ENCODE peak calls at places on chromosomes 11 and 22, in seven cellular contexts. One of them, this sample, is unnamed.

GRCh38 chr11:36475192-36475591 is 34.9 kb downstream of the TRAF6 start:
- DNase-seq in suprapubic skin: no peak
- DNase-seq in fibroblast of lung: peak
- DNase-seq in breast epithelium: no peak
- DNase-seq in PC-3: no peak
- DNase-seq in MM.1S: no peak
- DNase-seq in dorsolateral prefrontal cortex: no peak
- DNase-seq in this sample: no peak

GRCh38 chr22:43317252-43317651 is 25.9 kb downstream of the SCUBE1 start:
- DNase-seq in suprapubic skin: no peak
- DNase-seq in fibroblast of lung: no peak
- DNase-seq in breast epithelium: no peak
- DNase-seq in PC-3: no peak
- DNase-seq in MM.1S: no peak
- DNase-seq in dorsolateral prefrontal cortex: no peak
- DNase-seq in this sample: no peak

GRCh38 chr11:87125257-87125656 is 87.5 kb downstream of the TMEM135 start:
- DNase-seq in suprapubic skin: no peak
- DNase-seq in fibroblast of lung: peak
- DNase-seq in breast epithelium: no peak
- DNase-seq in PC-3: no peak
- DNase-seq in MM.1S: no peak
- DNase-seq in dorsolateral prefrontal cortex: no peak
- DNase-seq in this sample: no peak

GRCh38 chr11:10305262-10305963 is 540 bp downstream of the ADM start:
- DNase-seq in suprapubic skin: no peak
- DNase-seq in fibroblast of lung: peak
- DNase-seq in breast epithelium: no peak
- DNase-seq in PC-3: peak
- DNase-seq in MM.1S: peak
- DNase-seq in dorsolateral prefrontal cortex: no peak
- DNase-seq in this sample: peak

GRCh38 chr11:110389946-110390345 is 39.8 kb upstream of the FDX1 start:
- DNase-seq in suprapubic skin: no peak
- DNase-seq in fibroblast of lung: no peak
- DNase-seq in breast epithelium: no peak
- DNase-seq in PC-3: no peak
- DNase-seq in MM.1S: no peak
- DNase-seq in dorsolateral prefrontal cortex: no peak
- DNase-seq in this sample: no peak

GRCh38 chr11:79101736-79102135 is 339.1 kb downstream of the TENM4 start:
- DNase-seq in suprapubic skin: no peak
- DNase-seq in fibroblast of lung: no peak
- DNase-seq in breast epithelium: no peak
- DNase-seq in PC-3: no peak
- DNase-seq in MM.1S: no peak
- DNase-seq in dorsolateral prefrontal cortex: no peak
- DNase-seq in this sample: no peak

GRCh38 chr11:19777032-19777341 is 64.3 kb downstream of the NAV2 start:
- DNase-seq in suprapubic skin: no peak
- DNase-seq in fibroblast of lung: no peak
- DNase-seq in breast epithelium: no peak
- DNase-seq in PC-3: peak
- DNase-seq in MM.1S: no peak
- DNase-seq in dorsolateral prefrontal cortex: peak
- DNase-seq in this sample: no peak

GRCh38 chr22:46056169-46057041 is 79.4 kb upstream of the WNT7B start:
- DNase-seq in suprapubic skin: peak
- DNase-seq in fibroblast of lung: peak
- DNase-seq in breast epithelium: peak
- DNase-seq in PC-3: peak
- DNase-seq in MM.1S: no peak
- DNase-seq in dorsolateral prefrontal cortex: peak
- DNase-seq in this sample: no peak

GRCh38 chr11:118290923-118291322 is 13.6 kb upstream of the CD3E start:
- DNase-seq in suprapubic skin: no peak
- DNase-seq in fibroblast of lung: no peak
- DNase-seq in breast epithelium: no peak
- DNase-seq in PC-3: peak
- DNase-seq in MM.1S: no peak
- DNase-seq in dorsolateral prefrontal cortex: no peak
- DNase-seq in this sample: no peak

GRCh38 chr11:34501500-34501899 is 12.1 kb downstream of the ELF5 start:
- DNase-seq in suprapubic skin: no peak
- DNase-seq in fibroblast of lung: peak
- DNase-seq in breast epithelium: no peak
- DNase-seq in PC-3: peak
- DNase-seq in MM.1S: no peak
- DNase-seq in dorsolateral prefrontal cortex: no peak
- DNase-seq in this sample: peak

GRCh38 chr22:37145415-37146385 is 4.0 kb downstream of the IL2RB start:
- DNase-seq in suprapubic skin: no peak
- DNase-seq in fibroblast of lung: no peak
- DNase-seq in breast epithelium: no peak
- DNase-seq in PC-3: no peak
- DNase-seq in MM.1S: no peak
- DNase-seq in dorsolateral prefrontal cortex: no peak
- DNase-seq in this sample: no peak

GRCh38 chr22:22706253-22706940 is 62.0 kb downstream of the GGTLC2 start:
- DNase-seq in suprapubic skin: no peak
- DNase-seq in fibroblast of lung: no peak
- DNase-seq in breast epithelium: no peak
- DNase-seq in PC-3: no peak
- DNase-seq in MM.1S: no peak
- DNase-seq in dorsolateral prefrontal cortex: no peak
- DNase-seq in this sample: no peak

GRCh38 chr22:39242809-39243442 is 1.9 kb downstream of the PDGFB start:
- DNase-seq in suprapubic skin: no peak
- DNase-seq in fibroblast of lung: no peak
- DNase-seq in breast epithelium: peak
- DNase-seq in PC-3: peak
- DNase-seq in MM.1S: peak
- DNase-seq in dorsolateral prefrontal cortex: no peak
- DNase-seq in this sample: no peak
- TF ChIP-seq CTCF in suprapubic skin: no peak
- TF ChIP-seq CTCF in fibroblast of lung: no peak
- TF ChIP-seq CTCF in breast epithelium: peak
- TF ChIP-seq CTCF in PC-3: no peak
- TF ChIP-seq CTCF in MM.1S: no peak
- TF ChIP-seq CTCF in dorsolateral prefrontal cortex: no peak
- TF ChIP-seq CTCF in this sample: no peak

DNA sequence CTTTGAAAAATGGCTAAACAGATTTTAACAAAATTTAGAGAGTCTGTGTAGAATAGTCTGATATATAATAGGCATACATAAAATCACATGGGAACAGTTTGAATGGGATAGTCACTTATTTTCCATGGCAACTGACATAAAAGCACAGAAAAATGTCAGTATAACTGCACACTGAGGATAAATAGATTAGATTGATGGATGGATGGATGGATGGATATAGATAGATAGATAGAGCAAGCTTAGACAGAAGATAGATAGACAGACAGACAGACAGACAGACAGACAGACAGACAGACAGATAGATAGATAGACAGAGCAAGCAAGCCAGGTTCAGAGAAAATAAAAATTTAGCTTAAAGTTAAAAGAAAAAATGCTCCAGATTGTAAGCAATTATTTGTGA is 660.1 kb upstream of the API5 start:
- DNase-seq in suprapubic skin: no peak
- DNase-seq in fibroblast of lung: no peak
- DNase-seq in breast epithelium: no peak
- DNase-seq in PC-3: no peak
- DNase-seq in MM.1S: no peak
- DNase-seq in dorsolateral prefrontal cortex: no peak
- DNase-seq in this sample: no peak
- H3K27ac ChIP-seq in suprapubic skin: no peak
- H3K27ac ChIP-seq in fibroblast of lung: no peak
- H3K27ac ChIP-seq in breast epithelium: no peak
- H3K27ac ChIP-seq in PC-3: no peak
- H3K27ac ChIP-seq in MM.1S: no peak
- H3K27ac ChIP-seq in dorsolateral prefrontal cortex: no peak
- H3K27ac ChIP-seq in this sample: no peak

GRCh38 chr22:26374645-26375044 is 54.4 kb upstream of the ASPHD2 start:
- DNase-seq in suprapubic skin: no peak
- DNase-seq in fibroblast of lung: no peak
- DNase-seq in breast epithelium: no peak
- DNase-seq in PC-3: no peak
- DNase-seq in MM.1S: no peak
- DNase-seq in dorsolateral prefrontal cortex: no peak
- DNase-seq in this sample: no peak

GRCh38 chr22:26380072-26380471 is 49.0 kb upstream of the ASPHD2 start:
- DNase-seq in suprapubic skin: no peak
- DNase-seq in fibroblast of lung: no peak
- DNase-seq in breast epithelium: no peak
- DNase-seq in PC-3: no peak
- DNase-seq in MM.1S: no peak
- DNase-seq in dorsolateral prefrontal cortex: no peak
- DNase-seq in this sample: no peak

GRCh38 chr22:26372890-26373289 is 56.2 kb upstream of the ASPHD2 start:
- DNase-seq in suprapubic skin: no peak
- DNase-seq in fibroblast of lung: no peak
- DNase-seq in breast epithelium: no peak
- DNase-seq in PC-3: no peak
- DNase-seq in MM.1S: no peak
- DNase-seq in dorsolateral prefrontal cortex: no peak
- DNase-seq in this sample: no peak

DNA sequence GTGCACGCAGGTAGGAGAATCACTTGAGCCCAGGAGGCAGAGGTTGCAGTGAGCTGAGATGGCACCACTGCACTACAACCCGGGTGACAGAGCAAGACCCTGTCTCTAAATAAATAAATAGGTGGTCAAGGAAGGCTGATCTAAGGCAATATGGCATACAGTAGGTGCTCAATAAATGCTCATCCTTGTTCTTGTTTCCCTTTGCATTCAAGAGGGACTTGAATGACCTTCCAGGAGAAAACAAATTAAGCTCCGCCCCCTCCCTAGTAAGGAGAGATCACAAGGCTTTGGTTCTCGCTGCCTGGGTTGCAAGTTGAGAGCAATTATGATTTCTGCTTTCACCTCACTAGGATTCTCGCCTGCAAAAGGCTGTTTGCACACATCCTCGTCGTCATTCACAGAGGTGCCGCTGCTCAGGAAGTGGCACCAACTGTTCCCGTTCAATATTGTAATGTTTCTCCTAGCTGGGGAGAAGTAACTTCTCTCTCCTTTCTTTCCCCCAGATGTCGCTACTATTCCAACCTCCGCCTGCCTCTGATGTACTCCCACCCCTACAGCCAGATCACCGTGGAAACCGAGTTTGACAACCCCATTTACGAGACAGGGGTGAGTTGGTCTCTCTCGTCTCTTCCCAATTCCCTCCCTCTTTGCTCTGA is 51.8 kb upstream of the ASPHD2 start:
- DNase-seq in suprapubic skin: no peak
- DNase-seq in fibroblast of lung: no peak
- DNase-seq in breast epithelium: no peak
- DNase-seq in PC-3: no peak
- DNase-seq in MM.1S: no peak
- DNase-seq in dorsolateral prefrontal cortex: peak
- DNase-seq in this sample: no peak
- TF ChIP-seq CTCF in suprapubic skin: no peak
- TF ChIP-seq CTCF in fibroblast of lung: no peak
- TF ChIP-seq CTCF in breast epithelium: no peak
- TF ChIP-seq CTCF in PC-3: no peak
- TF ChIP-seq CTCF in MM.1S: no peak
- TF ChIP-seq CTCF in dorsolateral prefrontal cortex: no peak
- TF ChIP-seq CTCF in this sample: peak

DNA sequence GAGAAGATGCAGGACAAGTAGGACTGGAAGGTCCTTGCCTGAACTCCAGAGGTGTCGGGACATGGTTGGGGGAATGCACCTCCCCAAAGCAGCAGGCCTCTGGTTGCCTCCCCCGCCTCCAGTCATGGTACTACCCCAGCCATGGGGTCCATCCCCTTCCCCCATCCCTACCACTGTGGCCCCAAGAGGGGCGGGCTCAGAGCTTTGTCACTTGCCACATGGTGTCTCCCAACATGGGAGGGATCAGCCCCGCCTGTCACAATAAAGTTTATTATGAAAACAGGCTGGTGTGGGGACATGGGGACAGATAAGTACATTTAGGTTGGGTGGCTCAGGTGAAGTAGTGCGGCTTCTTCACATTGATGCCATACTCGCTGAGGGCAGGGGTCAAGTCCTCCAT is 1.4 kb downstream of the TAF10 start:
- DNase-seq in suprapubic skin: no peak
- DNase-seq in fibroblast of lung: no peak
- DNase-seq in breast epithelium: no peak
- DNase-seq in PC-3: no peak
- DNase-seq in MM.1S: no peak
- DNase-seq in dorsolateral prefrontal cortex: no peak
- DNase-seq in this sample: no peak
- H3K27ac ChIP-seq in suprapubic skin: no peak
- H3K27ac ChIP-seq in fibroblast of lung: peak
- H3K27ac ChIP-seq in breast epithelium: peak
- H3K27ac ChIP-seq in PC-3: no peak
- H3K27ac ChIP-seq in MM.1S: no peak
- H3K27ac ChIP-seq in dorsolateral prefrontal cortex: peak
- H3K27ac ChIP-seq in this sample: no peak

DNA sequence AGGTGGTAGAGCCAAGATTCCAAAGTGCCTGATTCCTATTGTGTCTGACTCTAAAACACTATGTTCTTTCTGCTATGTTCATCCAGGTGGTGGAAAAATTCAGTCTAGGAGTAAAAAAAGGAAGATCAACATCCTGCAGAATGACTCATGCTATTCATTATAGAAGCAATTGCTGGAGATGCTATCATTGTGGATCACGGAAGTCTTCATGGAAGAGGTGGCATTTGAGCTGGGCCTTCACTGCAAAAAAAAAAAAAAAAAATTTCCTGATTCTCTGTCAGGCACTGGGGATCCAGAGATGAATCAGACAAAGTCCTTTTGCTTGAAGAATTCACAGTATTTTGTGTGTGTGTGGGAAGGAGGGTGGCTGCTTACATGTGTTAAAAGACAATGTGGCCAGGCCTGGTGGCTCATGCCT is 1.4 kb upstream of the UVRAG start:
- DNase-seq in suprapubic skin: no peak
- DNase-seq in fibroblast of lung: peak
- DNase-seq in breast epithelium: no peak
- DNase-seq in PC-3: peak
- DNase-seq in MM.1S: no peak
- DNase-seq in dorsolateral prefrontal cortex: no peak
- DNase-seq in this sample: no peak
- TF ChIP-seq CTCF in suprapubic skin: no peak
- TF ChIP-seq CTCF in fibroblast of lung: no peak
- TF ChIP-seq CTCF in breast epithelium: no peak
- TF ChIP-seq CTCF in PC-3: no peak
- TF ChIP-seq CTCF in MM.1S: no peak
- TF ChIP-seq CTCF in dorsolateral prefrontal cortex: no peak
- TF ChIP-seq CTCF in this sample: no peak

This sample was measured in brain microvascular endothelial cell.